ENCODE peak calls at places on chromosome 14, in nine cellular contexts. One of them, this sample, is unnamed.

GRCh38 chr14:99166506-99166905 is 105.5 kb downstream of the BCL11B start:
- DNase-seq in cardiac fibroblast: no peak
- DNase-seq in germinal center: no peak
- DNase-seq in NCI-H226: no peak
- DNase-seq in psoas muscle: no peak
- DNase-seq in C1 segment of cervical spinal cord: no peak
- DNase-seq in AG10803: no peak
- DNase-seq in activated CD4-positive, alpha-beta T cell treated with anti-CD3 and anti-CD28 coated beads for 24 hours: no peak
- DNase-seq in hippocampal formation: no peak
- DNase-seq in this sample: no peak

GRCh38 chr14:97058071-97058470 is 260.9 kb downstream of the VRK1 start:
- DNase-seq in hippocampal formation: no peak
- DNase-seq in C1 segment of cervical spinal cord: no peak
- DNase-seq in NCI-H226: no peak
- DNase-seq in psoas muscle: no peak
- DNase-seq in cardiac fibroblast: no peak
- DNase-seq in germinal center: no peak
- DNase-seq in AG10803: peak
- DNase-seq in activated CD4-positive, alpha-beta T cell treated with anti-CD3 and anti-CD28 coated beads for 24 hours: no peak
- DNase-seq in this sample: no peak

GRCh38 chr14:74516451-74517155 is 23.0 kb downstream of the ISCA2 start:
- DNase-seq in C1 segment of cervical spinal cord: no peak
- DNase-seq in hippocampal formation: no peak
- DNase-seq in activated CD4-positive, alpha-beta T cell treated with anti-CD3 and anti-CD28 coated beads for 24 hours: no peak
- DNase-seq in NCI-H226: peak
- DNase-seq in psoas muscle: no peak
- DNase-seq in cardiac fibroblast: peak
- DNase-seq in germinal center: no peak
- DNase-seq in AG10803: peak
- DNase-seq in this sample: no peak

GRCh38 chr14:64388533-64389243 is 535 bp downstream of the MTHFD1 start:
- DNase-seq in activated CD4-positive, alpha-beta T cell treated with anti-CD3 and anti-CD28 coated beads for 24 hours: no peak
- DNase-seq in AG10803: peak
- DNase-seq in hippocampal formation: no peak
- DNase-seq in C1 segment of cervical spinal cord: no peak
- DNase-seq in germinal center: peak
- DNase-seq in psoas muscle: peak
- DNase-seq in NCI-H226: no peak
- DNase-seq in cardiac fibroblast: peak
- DNase-seq in this sample: no peak

GRCh38 chr14:20734079-20734806 is 11.4 kb upstream of the EDDM3A start:
- DNase-seq in psoas muscle: no peak
- DNase-seq in cardiac fibroblast: no peak
- DNase-seq in AG10803: no peak
- DNase-seq in activated CD4-positive, alpha-beta T cell treated with anti-CD3 and anti-CD28 coated beads for 24 hours: no peak
- DNase-seq in C1 segment of cervical spinal cord: no peak
- DNase-seq in germinal center: no peak
- DNase-seq in NCI-H226: no peak
- DNase-seq in hippocampal formation: no peak
- DNase-seq in this sample: no peak

GRCh38 chr14:72443256-72443655 is 450.6 kb downstream of the DPF3 start:
- DNase-seq in C1 segment of cervical spinal cord: no peak
- DNase-seq in NCI-H226: no peak
- DNase-seq in activated CD4-positive, alpha-beta T cell treated with anti-CD3 and anti-CD28 coated beads for 24 hours: no peak
- DNase-seq in cardiac fibroblast: no peak
- DNase-seq in psoas muscle: no peak
- DNase-seq in germinal center: no peak
- DNase-seq in AG10803: no peak
- DNase-seq in hippocampal formation: no peak
- DNase-seq in this sample: no peak

GRCh38 chr14:79971330-79971729 is 240.0 kb downstream of the DIO2 start:
- DNase-seq in germinal center: no peak
- DNase-seq in AG10803: peak
- DNase-seq in activated CD4-positive, alpha-beta T cell treated with anti-CD3 and anti-CD28 coated beads for 24 hours: no peak
- DNase-seq in hippocampal formation: no peak
- DNase-seq in NCI-H226: peak
- DNase-seq in cardiac fibroblast: no peak
- DNase-seq in psoas muscle: no peak
- DNase-seq in C1 segment of cervical spinal cord: no peak
- DNase-seq in this sample: no peak

GRCh38 chr14:66281036-66281776 is 205.0 kb upstream of the CCDC196 start:
- DNase-seq in C1 segment of cervical spinal cord: no peak
- DNase-seq in germinal center: no peak
- DNase-seq in NCI-H226: no peak
- DNase-seq in hippocampal formation: no peak
- DNase-seq in psoas muscle: peak
- DNase-seq in AG10803: peak
- DNase-seq in activated CD4-positive, alpha-beta T cell treated with anti-CD3 and anti-CD28 coated beads for 24 hours: no peak
- DNase-seq in cardiac fibroblast: peak
- DNase-seq in this sample: no peak

GRCh38 chr14:31243860-31244259 is 36.3 kb upstream of the HECTD1 start:
- DNase-seq in germinal center: no peak
- DNase-seq in hippocampal formation: no peak
- DNase-seq in psoas muscle: no peak
- DNase-seq in activated CD4-positive, alpha-beta T cell treated with anti-CD3 and anti-CD28 coated beads for 24 hours: no peak
- DNase-seq in C1 segment of cervical spinal cord: no peak
- DNase-seq in cardiac fibroblast: no peak
- DNase-seq in NCI-H226: peak
- DNase-seq in AG10803: no peak
- DNase-seq in this sample: no peak